ENCODE peak calls at places on chromosome 1, in ten cellular contexts. E is AG04450; O is CD8-positive, alpha-beta memory T cell; Q is cardiac fibroblast; A is HTR-8/SVneo; H is SJCRH30; B is tibial artery; G is thoracic aorta; M is G401; D is hepatocyte. U is an unnamed sample.

GRCh38 chr1:226121587-226122400 is 59.3 kb downstream of the H3-3A start:
- DNase-seq in E (no peak), O (peak), Q (peak), A (peak), H (peak), B (peak), G (no peak), M (peak), D (peak), U (peak)

GRCh38 chr1:234989019-234989418 is 139.6 kb downstream of the TOMM20 start:
- DNase-seq in E (no peak), O (no peak), Q (no peak), A (no peak), H (no peak), B (no peak), G (no peak), M (no peak), D (no peak), U (no peak)

GRCh38 chr1:206978259-206978658 is 8.0 kb upstream of the FCAMR start:
- DNase-seq in E (no peak), O (no peak), Q (no peak), A (no peak), H (no peak), B (no peak), G (no peak), M (no peak), D (no peak), U (no peak)

GRCh38 chr1:74629283-74629682 is 44.3 kb downstream of the ERICH3 start:
- DNase-seq in E (no peak), O (no peak), Q (no peak), A (no peak), H (no peak), B (no peak), G (no peak), M (no peak), D (no peak), U (no peak)

GRCh38 chr1:31679676-31680230 is 24.1 kb downstream of the COL16A1 start:
- DNase-seq in E (no peak), O (no peak), Q (no peak), A (no peak), H (no peak), B (no peak), G (no peak), M (no peak), D (no peak), U (no peak)

GRCh38 chr1:47491341-47491753 is 53.5 kb downstream of the FOXD2 start:
- DNase-seq in E (no peak), O (no peak), Q (no peak), A (no peak), H (peak), B (no peak), G (no peak), M (no peak), D (no peak), U (no peak)

GRCh38 chr1:227884370-227885134 is 63.2 kb downstream of the WNT9A start:
- DNase-seq in E (no peak), O (no peak), Q (no peak), A (no peak), H (no peak), B (peak), G (no peak), M (no peak), D (peak), U (no peak)

GRCh38 chr1:226717256-226717909 is 21.7 kb downstream of the ITPKB start:
- DNase-seq in E (no peak), O (no peak), Q (no peak), A (no peak), H (no peak), B (no peak), G (no peak), M (no peak), D (no peak), U (peak)

GRCh38 chr1:151963288-151963687 is 30.4 kb downstream of the S100A10 start:
- DNase-seq in E (no peak), O (no peak), Q (no peak), A (no peak), H (no peak), B (no peak), G (no peak), M (no peak), D (no peak), U (no peak)

GRCh38 chr1:82124987-82125638 is 324.4 kb downstream of the ADGRL2 start:
- DNase-seq in E (no peak), O (no peak), Q (no peak), A (no peak), H (no peak), B (no peak), G (no peak), M (no peak), D (no peak), U (no peak)